ENCODE peak calls at places on chromosomes 3 and 15, in six cellular contexts. E is thoracic aorta, U is A549, I is NCI-H1436, G is AG10803, M is Caco-2. J is an unnamed sample.

GRCh38 chr15:100690032-100690785 is 87.8 kb downstream of the ASB7 start:
- DNase-seq in G (no peak), E (no peak), I (no peak), M (no peak), U (no peak), J (peak)

GRCh38 chr15:100783760-100784492 is 95.7 kb upstream of the ALDH1A3 start:
- DNase-seq in E (no peak), U (no peak), G (no peak), M (no peak), I (no peak), J (no peak)

GRCh38 chr3:189486556-189486955 is 144.6 kb upstream of the TP63 start:
- DNase-seq in I (no peak), M (no peak), G (no peak), U (no peak), E (no peak), J (no peak)

GRCh38 chr3:114863848-114864247 is 283.2 kb downstream of the ZBTB20 start:
- DNase-seq in G (no peak), I (no peak), M (no peak), U (no peak), E (no peak), J (no peak)

GRCh38 chr15:43465105-43465504 is 27.9 kb downstream of the TP53BP1 start:
- DNase-seq in U (no peak), E (no peak), M (no peak), G (peak), I (no peak), J (peak)

GRCh38 chr3:194009019-194009418 is 126.9 kb upstream of the HES1 start:
- DNase-seq in E (no peak), M (no peak), G (no peak), I (peak), U (no peak), J (no peak)

GRCh38 chr3:172153335-172153861 is 114.0 kb downstream of the FNDC3B start:
- DNase-seq in E (peak), U (peak), I (no peak), G (peak), M (no peak), J (peak)

GRCh38 chr3:5389057-5389456 is 201.6 kb downstream of the EDEM1 start:
- DNase-seq in U (peak), G (no peak), M (peak), I (no peak), E (no peak), J (no peak)

GRCh38 chr3:8879347-8879944 is 83.8 kb downstream of the RAD18 start:
- DNase-seq in M (no peak), E (no peak), G (no peak), I (no peak), U (no peak), J (no peak)

GRCh38 chr15:72009207-72009606 is 108.7 kb downstream of the MYO9A start:
- DNase-seq in U (no peak), E (no peak), G (no peak), M (peak), I (no peak), J (no peak)

GRCh38 chr15:92629276-92629974 is 26.1 kb downstream of the FAM174B start:
- DNase-seq in E (no peak), U (no peak), I (no peak), M (no peak), G (no peak), J (no peak)

GRCh38 chr15:69074843-69075224 is 60.3 kb downstream of the NOX5 start:
- DNase-seq in G (no peak), I (no peak), M (peak), E (no peak), U (no peak), J (no peak)

GRCh38 chr15:64443747-64444621 is 16.4 kb upstream of the ZNF609 start:
- DNase-seq in G (peak), U (peak), M (no peak), I (no peak), E (no peak), J (peak)

GRCh38 chr3:53155763-53156162 is 5.2 kb upstream of the PRKCD start:
- DNase-seq in U (no peak), M (no peak), I (no peak), E (no peak), G (no peak), J (no peak)

GRCh38 chr3:50204052-50204803 is 843 bp upstream of the SLC38A3 start:
- DNase-seq in G (no peak), E (no peak), U (no peak), I (no peak), M (no peak), J (peak)

GRCh38 chr3:184338538-184338945 is 1.1 kb downstream of the FAM131A start:
- DNase-seq in E (peak), I (peak), U (no peak), G (peak), M (no peak), J (peak)

GRCh38 chr3:100136921-100137320 is 22.6 kb upstream of the FILIP1L start:
- DNase-seq in G (no peak), M (no peak), E (no peak), U (no peak), I (no peak), J (peak)

GRCh38 chr3:195023576-195023975 is 247.4 kb downstream of the XXYLT1 start:
- DNase-seq in G (no peak), U (no peak), E (no peak), M (no peak), I (no peak), J (no peak)

GRCh38 chr3:160885791-160886286 is 129.8 kb downstream of the PPM1L start:
- DNase-seq in E (no peak), M (peak), G (peak), I (peak), U (no peak), J (peak)

GRCh38 chr3:63814300-63814699 is 4.8 kb upstream of the C3orf49 start:
- DNase-seq in G (no peak), I (no peak), E (no peak), M (no peak), U (no peak), J (no peak)

GRCh38 chr3:36769926-36770325 is 5.6 kb upstream of the DCLK3 start:
- DNase-seq in U (no peak), E (no peak), I (no peak), M (no peak), G (no peak), J (no peak)

GRCh38 chr3:148820885-148821284 is 6.7 kb upstream of the CPB1 start:
- DNase-seq in I (no peak), M (peak), G (no peak), E (no peak), U (no peak), J (no peak)

GRCh38 chr3:139304383-139304782 is 39.4 kb upstream of the MRPS22 start:
- DNase-seq in G (peak), U (no peak), I (no peak), M (no peak), E (no peak), J (no peak)

GRCh38 chr3:55333923-55334322 is 153.2 kb downstream of the WNT5A start:
- DNase-seq in E (no peak), U (no peak), M (no peak), G (peak), I (no peak), J (peak)

GRCh38 chr15:78681306-78682012 is 40.4 kb upstream of the CHRNB4 start:
- DNase-seq in E (no peak), M (no peak), G (no peak), U (no peak), I (peak), J (no peak)

GRCh38 chr15:77898811-77899730 is 178.4 kb downstream of the TBC1D2B start:
- DNase-seq in E (no peak), G (no peak), U (no peak), I (no peak), M (no peak), J (no peak)

GRCh38 chr3:187811580-187812250 is 66.4 kb upstream of the BCL6 start:
- DNase-seq in G (peak), E (no peak), U (peak), I (no peak), M (no peak), J (peak)

GRCh38 chr3:134369231-134369741 is 5.0 kb downstream of the AMOTL2 start:
- DNase-seq in G (peak), I (no peak), M (no peak), E (no peak), U (no peak), J (peak)

GRCh38 chr3:188052229-188052965 is 101.6 kb upstream of the LPP start:
- DNase-seq in E (peak), U (no peak), G (no peak), I (peak), M (peak), J (no peak)

GRCh38 chr3:129440648-129441190 is 695 bp downstream of the IFT122 start:
- DNase-seq in I (no peak), G (no peak), M (no peak), E (no peak), U (no peak), J (no peak)

GRCh38 chr3:187183210-187183862 is 13.9 kb upstream of the RTP1 start:
- DNase-seq in U (no peak), E (no peak), I (peak), M (no peak), G (peak), J (peak)

GRCh38 chr15:63967616-63968015 is 78.7 kb downstream of the DAPK2 start:
- DNase-seq in E (no peak), I (no peak), U (no peak), M (no peak), G (no peak), J (no peak)

GRCh38 chr15:68584704-68585573 is 6.1 kb downstream of the CORO2B start:
- DNase-seq in G (no peak), M (no peak), E (no peak), I (peak), U (no peak), J (no peak)

GRCh38 chr3:71504250-71505036 is 79.1 kb downstream of the FOXP1 start:
- DNase-seq in G (peak), U (peak), M (no peak), I (no peak), E (no peak), J (peak)

GRCh38 chr3:10668077-10668476 is 148.0 kb upstream of the SLC6A11 start:
- DNase-seq in E (no peak), U (no peak), G (no peak), M (no peak), I (no peak), J (no peak)

GRCh38 chr3:157705258-157705657 is 202.0 kb upstream of the VEPH1 start:
- DNase-seq in G (no peak), I (no peak), U (no peak), E (no peak), M (no peak), J (no peak)

GRCh38 chr15:100438570-100438969 is 90.2 kb downstream of the CERS3 start:
- DNase-seq in M (no peak), E (no peak), U (no peak), G (no peak), I (peak), J (no peak)

GRCh38 chr3:36405193-36405592 is 24.9 kb downstream of the STAC start:
- DNase-seq in G (no peak), M (no peak), E (no peak), I (no peak), U (no peak), J (no peak)

GRCh38 chr15:61584410-61584809 is 355.3 kb upstream of the RORA start:
- DNase-seq in E (no peak), I (no peak), M (peak), G (no peak), U (no peak), J (peak)

J was measured in EH.